ENCODE peak calls at places on chromosomes 16 and 17, in nine cellular contexts. One of them, this sample, is unnamed. For H3K4me1, the result is how much of the 10 kb centered on the place peaks cover.

GRCh38 chr17:40453881-40454630 is 10.8 kb downstream of the IGFBP4 start:
- DNase-seq in stomach: no peak
- DNase-seq in HCT116: no peak
- DNase-seq in aorta: no peak
- DNase-seq in heart right ventricle: no peak
- DNase-seq in SK-N-SH: no peak
- DNase-seq in DND-41: no peak
- DNase-seq in RWPE2: no peak
- DNase-seq in cardiac muscle cell: no peak
- DNase-seq in this sample: no peak

GRCh38 chr17:75548839-75549238 is 23.3 kb downstream of the LLGL2 start:
- DNase-seq in HCT116: no peak
- DNase-seq in RWPE2: no peak
- DNase-seq in cardiac muscle cell: no peak
- DNase-seq in stomach: no peak
- DNase-seq in aorta: no peak
- DNase-seq in heart right ventricle: no peak
- DNase-seq in DND-41: no peak
- DNase-seq in SK-N-SH: no peak
- DNase-seq in this sample: peak

GRCh38 chr16:85330694-85331188 is 218.5 kb upstream of the CIBAR2 start:
- DNase-seq in RWPE2: no peak
- DNase-seq in HCT116: peak
- DNase-seq in DND-41: peak
- DNase-seq in heart right ventricle: no peak
- DNase-seq in cardiac muscle cell: peak
- DNase-seq in aorta: no peak
- DNase-seq in stomach: no peak
- DNase-seq in SK-N-SH: peak
- DNase-seq in this sample: peak

GRCh38 chr16:23357761-23358290 is 55.7 kb downstream of the SCNN1B start:
- DNase-seq in stomach: no peak
- DNase-seq in RWPE2: no peak
- DNase-seq in HCT116: no peak
- DNase-seq in cardiac muscle cell: no peak
- DNase-seq in DND-41: no peak
- DNase-seq in aorta: no peak
- DNase-seq in SK-N-SH: no peak
- DNase-seq in heart right ventricle: no peak
- DNase-seq in this sample: no peak

GRCh38 chr16:30948956-30949654 is at the start of gene ORAI3:
- DNase-seq in heart right ventricle: peak
- DNase-seq in SK-N-SH: peak
- DNase-seq in HCT116: no peak
- DNase-seq in DND-41: no peak
- DNase-seq in cardiac muscle cell: peak
- DNase-seq in RWPE2: no peak
- DNase-seq in stomach: peak
- DNase-seq in aorta: peak
- DNase-seq in this sample: peak

GRCh38 chr17:81609541-81610353 is 27.2 kb downstream of the NPLOC4 start:
- DNase-seq in cardiac muscle cell: no peak
- DNase-seq in stomach: no peak
- DNase-seq in RWPE2: no peak
- DNase-seq in SK-N-SH: no peak
- DNase-seq in HCT116: no peak
- DNase-seq in DND-41: no peak
- DNase-seq in aorta: no peak
- DNase-seq in heart right ventricle: no peak
- DNase-seq in this sample: no peak

GRCh38 chr17:80227156-80227555 is 6.9 kb downstream of the SLC26A11 start:
- DNase-seq in HCT116: no peak
- DNase-seq in SK-N-SH: no peak
- DNase-seq in DND-41: no peak
- DNase-seq in heart right ventricle: no peak
- DNase-seq in cardiac muscle cell: no peak
- DNase-seq in aorta: no peak
- DNase-seq in RWPE2: no peak
- DNase-seq in stomach: no peak
- DNase-seq in this sample: no peak

GRCh38 chr16:58433569-58433951 is 41.3 kb downstream of the GINS3 start:
- DNase-seq in heart right ventricle: no peak
- DNase-seq in SK-N-SH: no peak
- DNase-seq in aorta: no peak
- DNase-seq in HCT116: no peak
- DNase-seq in RWPE2: no peak
- DNase-seq in stomach: no peak
- DNase-seq in DND-41: no peak
- DNase-seq in cardiac muscle cell: no peak
- DNase-seq in this sample: no peak

GRCh38 chr17:64244165-64244564 is 18.9 kb downstream of the TEX2 start:
- DNase-seq in HCT116: no peak
- DNase-seq in stomach: no peak
- DNase-seq in cardiac muscle cell: peak
- DNase-seq in DND-41: no peak
- DNase-seq in heart right ventricle: no peak
- DNase-seq in SK-N-SH: no peak
- DNase-seq in RWPE2: no peak
- DNase-seq in aorta: no peak
- DNase-seq in this sample: no peak

GRCh38 chr17:64245218-64246145 is 17.6 kb downstream of the TEX2 start:
- DNase-seq in aorta: no peak
- DNase-seq in RWPE2: no peak
- DNase-seq in DND-41: no peak
- DNase-seq in SK-N-SH: no peak
- DNase-seq in cardiac muscle cell: no peak
- DNase-seq in heart right ventricle: no peak
- DNase-seq in HCT116: no peak
- DNase-seq in stomach: no peak
- DNase-seq in this sample: no peak

GRCh38 chr17:64240741-64241347 is 22.2 kb downstream of the TEX2 start:
- DNase-seq in SK-N-SH: peak
- DNase-seq in HCT116: no peak
- DNase-seq in stomach: no peak
- DNase-seq in RWPE2: no peak
- DNase-seq in heart right ventricle: peak
- DNase-seq in DND-41: no peak
- DNase-seq in cardiac muscle cell: no peak
- DNase-seq in aorta: peak
- DNase-seq in this sample: no peak

GRCh38 chr17:64242633-64243032 is 20.4 kb downstream of the TEX2 start:
- DNase-seq in DND-41: no peak
- DNase-seq in aorta: no peak
- DNase-seq in RWPE2: no peak
- DNase-seq in HCT116: no peak
- DNase-seq in SK-N-SH: no peak
- DNase-seq in cardiac muscle cell: no peak
- DNase-seq in stomach: no peak
- DNase-seq in heart right ventricle: no peak
- DNase-seq in this sample: no peak

GRCh38 chr17:64243340-64243739 is 19.7 kb downstream of the TEX2 start:
- DNase-seq in HCT116: no peak
- DNase-seq in SK-N-SH: no peak
- DNase-seq in aorta: no peak
- DNase-seq in cardiac muscle cell: peak
- DNase-seq in DND-41: no peak
- DNase-seq in RWPE2: no peak
- DNase-seq in stomach: no peak
- DNase-seq in heart right ventricle: no peak
- DNase-seq in this sample: no peak
- H3K27ac ChIP-seq in HCT116: no peak
- H3K27ac ChIP-seq in SK-N-SH: peak
- H3K27ac ChIP-seq in aorta: peak
- H3K27ac ChIP-seq in cardiac muscle cell: peak
- H3K27ac ChIP-seq in DND-41: no peak
- H3K27ac ChIP-seq in RWPE2: no peak
- H3K27ac ChIP-seq in stomach: no peak
- H3K27ac ChIP-seq in heart right ventricle: no peak
- H3K27ac ChIP-seq in this sample: no peak

GRCh38 chr17:65552214-65552613 is 9.2 kb downstream of the AXIN2 start:
- DNase-seq in stomach: no peak
- DNase-seq in DND-41: no peak
- DNase-seq in cardiac muscle cell: no peak
- DNase-seq in HCT116: no peak
- DNase-seq in RWPE2: no peak
- DNase-seq in heart right ventricle: no peak
- DNase-seq in aorta: no peak
- DNase-seq in SK-N-SH: no peak
- DNase-seq in this sample: no peak

GRCh38 chr17:65551641-65552040 is 9.8 kb downstream of the AXIN2 start:
- DNase-seq in stomach: no peak
- DNase-seq in cardiac muscle cell: no peak
- DNase-seq in SK-N-SH: no peak
- DNase-seq in RWPE2: no peak
- DNase-seq in aorta: no peak
- DNase-seq in HCT116: no peak
- DNase-seq in heart right ventricle: no peak
- DNase-seq in DND-41: no peak
- DNase-seq in this sample: no peak

GRCh38 chr17:65550758-65551157 is 10.7 kb downstream of the AXIN2 start:
- DNase-seq in DND-41: no peak
- DNase-seq in aorta: no peak
- DNase-seq in HCT116: no peak
- DNase-seq in heart right ventricle: no peak
- DNase-seq in stomach: no peak
- DNase-seq in cardiac muscle cell: no peak
- DNase-seq in RWPE2: no peak
- DNase-seq in SK-N-SH: no peak
- DNase-seq in this sample: no peak

GRCh38 chr17:65548570-65548969 is 12.9 kb downstream of the AXIN2 start:
- DNase-seq in stomach: no peak
- DNase-seq in SK-N-SH: no peak
- DNase-seq in aorta: no peak
- DNase-seq in cardiac muscle cell: no peak
- DNase-seq in RWPE2: no peak
- DNase-seq in DND-41: no peak
- DNase-seq in HCT116: no peak
- DNase-seq in heart right ventricle: no peak
- DNase-seq in this sample: no peak

DNA sequence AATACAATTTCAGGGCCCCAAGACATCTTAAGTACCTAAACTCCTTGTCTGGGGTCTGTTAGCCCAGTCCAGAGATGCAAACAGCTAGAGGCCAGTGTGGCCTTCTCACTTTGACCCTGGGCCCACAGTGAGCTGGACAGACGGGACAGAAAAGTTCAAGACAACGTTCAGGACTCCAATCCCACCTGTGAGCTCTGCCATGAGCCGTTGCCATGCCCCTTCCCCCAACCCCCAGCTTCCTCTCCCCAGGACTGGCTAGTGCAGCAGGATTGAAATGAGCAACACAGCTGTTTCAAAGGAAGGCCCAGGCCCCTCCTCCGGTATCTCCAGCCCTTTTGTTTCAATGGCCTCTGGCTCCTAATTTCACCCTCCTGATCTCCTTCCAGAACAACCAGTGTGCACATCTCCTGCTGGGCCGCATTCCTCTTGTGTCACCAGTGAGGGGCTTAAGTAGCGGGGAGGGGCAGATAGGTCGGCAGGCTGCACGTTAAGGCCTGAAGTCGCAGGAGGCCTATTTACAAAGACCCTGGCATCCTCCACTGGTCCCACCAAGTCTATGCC is 11.3 kb downstream of the AXIN2 start:
- DNase-seq in stomach: no peak
- DNase-seq in SK-N-SH: no peak
- DNase-seq in aorta: no peak
- DNase-seq in HCT116: no peak
- DNase-seq in heart right ventricle: no peak
- DNase-seq in DND-41: no peak
- DNase-seq in RWPE2: no peak
- DNase-seq in cardiac muscle cell: no peak
- DNase-seq in this sample: no peak
- H3K4me1 ChIP-seq in stomach: under half
- H3K4me1 ChIP-seq in SK-N-SH: under half
- H3K4me1 ChIP-seq in aorta: under half
- H3K4me1 ChIP-seq in HCT116: under half
- H3K4me1 ChIP-seq in heart right ventricle: half or more
- H3K4me1 ChIP-seq in DND-41: under half
- H3K4me1 ChIP-seq in RWPE2: under half
- H3K4me1 ChIP-seq in cardiac muscle cell: under half
- H3K4me1 ChIP-seq in this sample: under half

DNA sequence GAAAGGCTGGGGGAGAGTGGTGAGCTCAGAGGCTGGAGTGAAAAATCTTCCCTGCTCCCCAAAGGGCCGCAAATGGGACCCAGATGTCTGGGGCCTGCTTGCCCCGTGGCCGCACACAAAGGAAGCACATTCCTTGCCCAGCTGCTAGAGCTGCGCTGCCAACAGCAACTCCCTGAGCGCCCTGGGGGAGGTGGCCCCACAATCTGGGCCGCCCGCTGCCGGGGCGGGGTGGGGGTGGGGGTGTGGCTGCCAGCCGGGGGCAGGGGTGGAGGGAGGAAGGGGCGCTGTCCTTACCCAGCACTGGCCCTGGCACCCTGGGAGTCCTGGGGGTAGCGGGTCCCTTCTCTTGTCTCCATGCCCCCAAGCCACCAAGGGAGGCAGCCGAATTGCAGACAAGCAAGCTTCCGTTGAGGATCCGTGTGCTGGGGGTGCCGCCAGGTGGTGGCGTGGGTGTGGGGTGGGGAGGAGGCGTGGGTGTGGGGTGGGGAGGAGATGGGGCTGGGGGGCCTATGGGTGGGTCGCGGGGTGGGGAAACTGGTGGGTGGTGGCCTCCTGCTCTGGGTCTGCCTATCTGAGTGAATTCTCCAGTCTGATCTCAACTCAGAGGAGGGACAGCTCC is 48.4 kb upstream of the PABPN1L start:
- DNase-seq in SK-N-SH: no peak
- DNase-seq in HCT116: no peak
- DNase-seq in RWPE2: no peak
- DNase-seq in heart right ventricle: no peak
- DNase-seq in stomach: no peak
- DNase-seq in cardiac muscle cell: no peak
- DNase-seq in aorta: no peak
- DNase-seq in DND-41: no peak
- DNase-seq in this sample: no peak
- H3K27ac ChIP-seq in SK-N-SH: no peak
- H3K27ac ChIP-seq in HCT116: no peak
- H3K27ac ChIP-seq in RWPE2: no peak
- H3K27ac ChIP-seq in heart right ventricle: no peak
- H3K27ac ChIP-seq in stomach: no peak
- H3K27ac ChIP-seq in cardiac muscle cell: no peak
- H3K27ac ChIP-seq in aorta: no peak
- H3K27ac ChIP-seq in DND-41: no peak
- H3K27ac ChIP-seq in this sample: no peak

GRCh38 chr17:77332981-77333685 is 192.4 kb downstream of the SEC14L1 start:
- DNase-seq in SK-N-SH: no peak
- DNase-seq in aorta: no peak
- DNase-seq in heart right ventricle: no peak
- DNase-seq in DND-41: no peak
- DNase-seq in stomach: peak
- DNase-seq in RWPE2: no peak
- DNase-seq in cardiac muscle cell: no peak
- DNase-seq in HCT116: no peak
- DNase-seq in this sample: peak

GRCh38 chr17:77330602-77331081 is 189.9 kb downstream of the SEC14L1 start:
- DNase-seq in stomach: peak
- DNase-seq in DND-41: no peak
- DNase-seq in HCT116: no peak
- DNase-seq in aorta: no peak
- DNase-seq in heart right ventricle: peak
- DNase-seq in cardiac muscle cell: no peak
- DNase-seq in RWPE2: no peak
- DNase-seq in SK-N-SH: no peak
- DNase-seq in this sample: no peak

GRCh38 chr17:77331161-77331864 is 190.5 kb downstream of the SEC14L1 start:
- DNase-seq in HCT116: peak
- DNase-seq in RWPE2: peak
- DNase-seq in stomach: peak
- DNase-seq in cardiac muscle cell: peak
- DNase-seq in aorta: peak
- DNase-seq in DND-41: peak
- DNase-seq in heart right ventricle: peak
- DNase-seq in SK-N-SH: peak
- DNase-seq in this sample: peak

GRCh38 chr17:77329741-77330531 is 189.2 kb downstream of the SEC14L1 start:
- DNase-seq in cardiac muscle cell: no peak
- DNase-seq in HCT116: no peak
- DNase-seq in DND-41: no peak
- DNase-seq in heart right ventricle: peak
- DNase-seq in RWPE2: no peak
- DNase-seq in SK-N-SH: no peak
- DNase-seq in aorta: no peak
- DNase-seq in stomach: peak
- DNase-seq in this sample: peak

GRCh38 chr17:77332034-77332971 is 191.5 kb downstream of the SEC14L1 start:
- DNase-seq in DND-41: peak
- DNase-seq in aorta: no peak
- DNase-seq in RWPE2: no peak
- DNase-seq in cardiac muscle cell: no peak
- DNase-seq in SK-N-SH: no peak
- DNase-seq in heart right ventricle: peak
- DNase-seq in stomach: peak
- DNase-seq in HCT116: no peak
- DNase-seq in this sample: peak
- H3K4me1 ChIP-seq in DND-41: under half
- H3K4me1 ChIP-seq in aorta: under half
- H3K4me1 ChIP-seq in RWPE2: under half
- H3K4me1 ChIP-seq in cardiac muscle cell: under half
- H3K4me1 ChIP-seq in SK-N-SH: under half
- H3K4me1 ChIP-seq in heart right ventricle: under half
- H3K4me1 ChIP-seq in stomach: under half
- H3K4me1 ChIP-seq in HCT116: under half
- H3K4me1 ChIP-seq in this sample: under half

This sample was measured in small intestine.